ENCODE peak calls at places on chromosomes 13 and 19, in six cellular contexts. Q, U, N, W, J and V are unnamed samples.
A peak's percentile ranks its signal among the peaks of the same experiment; 100 is the strongest.

GRCh38 chr19:40512473-40513344 is 45.9 kb downstream of the SPTBN4 start:
- DNase-seq in U (peak; percentile 67), W (no peak), N (no peak), Q (peak; percentile 8), J (no peak), V (peak; percentile 39)

GRCh38 chr19:55229789-55230182 is 1.2 kb upstream of the TMEM86B start:
- DNase-seq in J (no peak), U (no peak), N (no peak), W (no peak), Q (no peak), V (no peak)

GRCh38 chr19:42247631-42248199 is 5.3 kb upstream of the GSK3A start:
- DNase-seq in W (no peak), N (no peak), U (no peak), Q (no peak), J (no peak), V (no peak)

GRCh38 chr13:110132178-110132975 is 174.6 kb downstream of the COL4A1 start:
- DNase-seq in Q (no peak), N (no peak), J (no peak), U (no peak), W (no peak), V (peak; percentile 79)

GRCh38 chr13:50015263-50015662 is at the start of gene KCNRG:
- DNase-seq in J (no peak), N (no peak), U (no peak), Q (no peak), W (no peak), V (no peak)

GRCh38 chr13:29073762-29074161 is 253.6 kb downstream of the MTUS2 start:
- DNase-seq in Q (no peak), U (no peak), W (no peak), N (no peak), J (no peak), V (no peak)

GRCh38 chr13:22451345-22451744 is 729.4 kb upstream of the SGCG start:
- DNase-seq in Q (peak; percentile 54), W (no peak), U (no peak), J (no peak), N (no peak), V (peak; percentile 75)

GRCh38 chr19:9498183-9498902 is at the start of gene ZNF560:
- DNase-seq in J (no peak), W (no peak), Q (peak; percentile 49), U (peak; percentile 59), N (no peak), V (no peak)

GRCh38 chr13:63910406-63910957 is 2494.8 kb upstream of the PCDH20 start:
- DNase-seq in Q (peak; percentile 13), J (no peak), U (peak; percentile 46), W (no peak), N (no peak), V (no peak)

GRCh38 chr13:35471466-35472307 is 4.8 kb downstream of the MAB21L1 start:
- DNase-seq in J (no peak), N (no peak), W (no peak), Q (no peak), U (peak; percentile 27), V (no peak)

GRCh38 chr13:95115525-95115924 is 185.7 kb downstream of the ABCC4 start:
- DNase-seq in Q (peak; percentile 85), J (no peak), U (no peak), W (no peak), N (no peak), V (no peak)